ENCODE peak calls at places on chromosome 4, in four cellular contexts. One of them, this sample, is unnamed.

GRCh38 chr4:99437686-99438577 is 2.8 kb upstream of the ADH7 start:
- DNase-seq in H1: no peak
- DNase-seq in IMR-90: no peak
- DNase-seq in H9: no peak
- DNase-seq in this sample: no peak

GRCh38 chr4:152360045-152360410 is 175.9 kb downstream of the FBXW7 start:
- DNase-seq in H1: no peak
- DNase-seq in IMR-90: peak
- DNase-seq in H9: no peak
- DNase-seq in this sample: no peak

GRCh38 chr4:10008208-10009005 is 12.9 kb downstream of the SLC2A9 start:
- DNase-seq in H1: no peak
- DNase-seq in IMR-90: peak
- DNase-seq in H9: no peak
- DNase-seq in this sample: no peak

GRCh38 chr4:75048208-75048879 is 115.4 kb downstream of the PARM1 start:
- DNase-seq in H1: no peak
- DNase-seq in IMR-90: no peak
- DNase-seq in H9: no peak
- DNase-seq in this sample: peak

GRCh38 chr4:21209854-21210253 is 509.6 kb downstream of the PACRGL start:
- DNase-seq in H1: no peak
- DNase-seq in IMR-90: no peak
- DNase-seq in H9: no peak
- DNase-seq in this sample: no peak

GRCh38 chr4:150078996-150079581 is 844 bp downstream of the DCLK2 start:
- DNase-seq in H1: peak
- DNase-seq in IMR-90: peak
- DNase-seq in H9: peak
- DNase-seq in this sample: peak

GRCh38 chr4:89111833-89112563 is 665 bp downstream of the TIGD2 start:
- DNase-seq in H1: no peak
- DNase-seq in IMR-90: peak
- DNase-seq in H9: no peak
- DNase-seq in this sample: peak

GRCh38 chr4:129230836-129231235 is 134.9 kb downstream of the C4orf33 start:
- DNase-seq in H1: no peak
- DNase-seq in IMR-90: no peak
- DNase-seq in H9: no peak
- DNase-seq in this sample: peak

GRCh38 chr4:127709456-127709855 is 20.7 kb upstream of the SLC25A31 start:
- DNase-seq in H1: no peak
- DNase-seq in IMR-90: no peak
- DNase-seq in H9: no peak
- DNase-seq in this sample: no peak

GRCh38 chr4:4583606-4584005 is 41.8 kb upstream of the STX18 start:
- DNase-seq in H1: no peak
- DNase-seq in IMR-90: no peak
- DNase-seq in H9: no peak
- DNase-seq in this sample: no peak

GRCh38 chr4:151175204-151175603 is 75.8 kb downstream of the RPS3A start:
- DNase-seq in H1: no peak
- DNase-seq in IMR-90: no peak
- DNase-seq in H9: no peak
- DNase-seq in this sample: no peak

GRCh38 chr4:188680004-188680666 is 540.9 kb downstream of the TRIML1 start:
- DNase-seq in H1: no peak
- DNase-seq in IMR-90: no peak
- DNase-seq in H9: no peak
- DNase-seq in this sample: no peak

GRCh38 chr4:25466966-25467697 is 90.1 kb downstream of the ANAPC4 start:
- DNase-seq in H1: no peak
- DNase-seq in IMR-90: no peak
- DNase-seq in H9: no peak
- DNase-seq in this sample: no peak

DNA sequence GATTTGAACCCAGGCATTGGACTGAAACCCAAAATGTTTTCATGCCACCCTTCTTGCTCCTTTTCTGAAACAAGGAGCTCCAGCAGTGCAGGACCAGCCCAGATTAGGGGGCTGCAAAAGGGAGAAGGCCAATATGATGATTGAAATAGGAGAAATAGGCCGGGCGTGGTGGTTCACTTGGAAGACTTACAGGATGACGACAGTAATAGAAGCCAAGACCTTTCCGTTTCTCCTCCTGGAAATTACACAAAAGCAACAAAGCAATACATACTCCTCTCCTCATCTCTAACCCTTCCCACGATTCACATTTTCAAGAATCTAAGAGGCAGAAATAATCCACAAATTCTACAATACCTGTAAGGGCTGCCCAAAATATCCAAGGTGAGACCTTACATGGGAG is 90.8 kb downstream of the ANAPC4 start:
- DNase-seq in H1: no peak
- DNase-seq in IMR-90: no peak
- DNase-seq in H9: no peak
- DNase-seq in this sample: no peak
- H3K56ac ChIP-seq in H1: no peak
- H3K56ac ChIP-seq in IMR-90: no peak
- H3K56ac ChIP-seq in H9: no peak
- H3K56ac ChIP-seq in this sample: no peak

GRCh38 chr4:139560396-139561084 is 4.5 kb upstream of the SETD7 start:
- DNase-seq in H1: no peak
- DNase-seq in IMR-90: no peak
- DNase-seq in H9: peak
- DNase-seq in this sample: peak
- H3K56ac ChIP-seq in H1: no peak
- H3K56ac ChIP-seq in IMR-90: no peak
- H3K56ac ChIP-seq in H9: no peak
- H3K56ac ChIP-seq in this sample: peak

DNA sequence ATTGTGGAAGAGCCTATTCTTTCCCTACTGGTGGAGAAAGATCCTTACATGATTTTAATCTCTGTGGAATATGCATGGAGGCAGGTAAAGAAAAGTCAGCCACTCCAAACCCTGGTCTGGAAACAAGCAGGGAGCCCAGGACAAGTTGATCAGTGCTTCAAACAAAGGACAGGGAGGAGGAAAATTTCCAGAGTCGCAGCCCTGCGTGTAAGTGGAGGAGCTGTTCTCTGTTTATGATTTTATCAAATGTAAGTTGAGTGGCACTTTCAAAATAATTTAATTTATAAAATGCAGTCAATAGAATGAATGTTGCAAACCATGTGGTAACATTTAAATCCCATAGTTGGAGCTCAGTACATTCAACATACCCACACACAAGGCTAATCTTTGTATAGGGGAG is 57.0 kb downstream of the SLC34A2 start:
- DNase-seq in H1: no peak
- DNase-seq in IMR-90: no peak
- DNase-seq in H9: no peak
- DNase-seq in this sample: no peak
- H3K56ac ChIP-seq in H1: no peak
- H3K56ac ChIP-seq in IMR-90: no peak
- H3K56ac ChIP-seq in H9: no peak
- H3K56ac ChIP-seq in this sample: no peak

DNA sequence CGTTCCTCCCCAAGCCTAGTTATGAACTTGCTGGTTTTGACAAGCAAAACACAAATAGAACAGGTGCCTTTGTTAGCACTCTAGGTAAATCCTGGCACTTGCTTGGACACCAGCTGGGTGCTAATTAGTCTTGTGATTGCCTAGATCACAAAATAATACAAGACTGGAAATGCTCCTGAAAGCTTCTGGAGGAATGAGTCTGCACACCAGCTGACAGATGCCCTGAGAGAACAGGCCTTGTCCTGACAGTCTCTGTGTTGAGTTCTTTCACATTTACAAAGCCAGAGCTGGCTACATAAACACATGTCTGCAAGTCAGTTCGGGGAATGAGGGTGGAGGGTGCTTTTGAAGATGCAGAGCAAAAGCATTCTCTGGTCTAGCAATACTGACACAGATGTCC is 93.8 kb downstream of the ELOVL6 start:
- DNase-seq in H1: no peak
- DNase-seq in IMR-90: no peak
- DNase-seq in H9: no peak
- DNase-seq in this sample: peak
- H3K56ac ChIP-seq in H1: no peak
- H3K56ac ChIP-seq in IMR-90: no peak
- H3K56ac ChIP-seq in H9: no peak
- H3K56ac ChIP-seq in this sample: no peak

GRCh38 chr4:126647756-126648396 is 984.9 kb upstream of the INTU start:
- DNase-seq in H1: no peak
- DNase-seq in IMR-90: peak
- DNase-seq in H9: no peak
- DNase-seq in this sample: no peak
- H3K56ac ChIP-seq in H1: no peak
- H3K56ac ChIP-seq in IMR-90: no peak
- H3K56ac ChIP-seq in H9: no peak
- H3K56ac ChIP-seq in this sample: no peak

GRCh38 chr4:69536558-69536957 is 40.9 kb upstream of the UGT2B4 start:
- DNase-seq in H1: no peak
- DNase-seq in IMR-90: no peak
- DNase-seq in H9: no peak
- DNase-seq in this sample: no peak
- H3K56ac ChIP-seq in H1: no peak
- H3K56ac ChIP-seq in IMR-90: no peak
- H3K56ac ChIP-seq in H9: no peak
- H3K56ac ChIP-seq in this sample: no peak